ENCODE peak calls at places on chromosomes 2 and 18, in six cellular contexts. K, V, A, G, E and R are unnamed samples.

GRCh38 chr2:212777020-212777491 is 238.5 kb upstream of the ERBB4 start:
- DNase-seq in K (no peak), V (no peak), A (no peak), G (peak), E (peak), R (peak)

GRCh38 chr2:68909793-68910674 is 38.8 kb upstream of the BMP10 start:
- DNase-seq in K (peak), V (peak), A (peak), G (peak), E (peak), R (peak)

GRCh38 chr2:231589656-231590055 is 3.0 kb upstream of the TEX44 start:
- DNase-seq in K (no peak), V (no peak), A (no peak), G (no peak), E (no peak), R (no peak)

GRCh38 chr2:208265371-208265806 is 666 bp upstream of the PIKFYVE start:
- DNase-seq in K (no peak), V (no peak), A (peak), G (peak), E (peak), R (peak)

GRCh38 chr2:199659207-199659606 is 191.8 kb downstream of the FTCDNL1 start:
- DNase-seq in K (no peak), V (no peak), A (peak), G (no peak), E (peak), R (no peak)

GRCh38 chr2:235979753-235980459 is 188.3 kb downstream of the GBX2 start:
- DNase-seq in K (no peak), V (no peak), A (peak), G (no peak), E (no peak), R (no peak)

GRCh38 chr2:173059941-173060575 is 15.6 kb upstream of the MAP3K20 start:
- DNase-seq in K (no peak), V (no peak), A (no peak), G (no peak), E (peak), R (no peak)

GRCh38 chr2:239355139-239355538 is 45.7 kb downstream of the HDAC4 start:
- DNase-seq in K (no peak), V (no peak), A (no peak), G (no peak), E (peak), R (no peak)

GRCh38 chr2:156046900-156047299 is 285.6 kb downstream of the NR4A2 start:
- DNase-seq in K (no peak), V (no peak), A (no peak), G (no peak), E (no peak), R (no peak)

GRCh38 chr18:27057459-27058302 is 127.4 kb downstream of the CHST9 start:
- DNase-seq in K (no peak), V (no peak), A (peak), G (no peak), E (no peak), R (peak)

GRCh38 chr18:45081579-45082181 is 401.0 kb downstream of the SETBP1 start:
- DNase-seq in K (no peak), V (no peak), A (no peak), G (no peak), E (peak), R (no peak)

GRCh38 chr2:21020031-21020667 is 23.7 kb downstream of the APOB start:
- DNase-seq in K (no peak), V (no peak), A (no peak), G (no peak), E (no peak), R (no peak)

GRCh38 chr18:49399003-49399402 is 61.4 kb downstream of the DYM start:
- DNase-seq in K (no peak), V (no peak), A (no peak), G (peak), E (peak), R (peak)

GRCh38 chr2:205633994-205634393 is 48.3 kb upstream of the NRP2 start:
- DNase-seq in K (no peak), V (no peak), A (no peak), G (no peak), E (peak), R (no peak)

GRCh38 chr2:111231532-111232252 is 111.0 kb downstream of the BCL2L11 start:
- DNase-seq in K (no peak), V (no peak), A (no peak), G (no peak), E (no peak), R (no peak)

GRCh38 chr2:86477349-86477748 is 36.2 kb downstream of the KDM3A start:
- DNase-seq in K (no peak), V (no peak), A (no peak), G (no peak), E (peak), R (peak)

GRCh38 chr2:1115843-1116539 is 165.3 kb downstream of the SNTG2 start:
- DNase-seq in K (peak), V (no peak), A (no peak), G (no peak), E (no peak), R (no peak)

GRCh38 chr2:105593221-105593967 is 151.3 kb upstream of the NCK2 start:
- DNase-seq in K (no peak), V (no peak), A (no peak), G (no peak), E (no peak), R (no peak)

GRCh38 chr2:152238021-152238420 is 62.5 kb upstream of the STAM2 start:
- DNase-seq in K (no peak), V (no peak), A (no peak), G (no peak), E (no peak), R (no peak)

GRCh38 chr2:15661295-15661569 is 69.6 kb downstream of the DDX1 start:
- DNase-seq in K (no peak), V (no peak), A (no peak), G (no peak), E (no peak), R (no peak)

GRCh38 chr18:12287684-12288405 is 20.2 kb upstream of the TUBB6 start:
- DNase-seq in K (peak), V (peak), A (peak), G (no peak), E (peak), R (peak)

GRCh38 chr2:12721571-12722444 is 5.1 kb downstream of the TRIB2 start:
- DNase-seq in K (no peak), V (no peak), A (no peak), G (no peak), E (peak), R (no peak)

GRCh38 chr2:3172265-3172935 is 205.2 kb downstream of the EIPR1 start:
- DNase-seq in K (no peak), V (peak), A (no peak), G (no peak), E (no peak), R (no peak)

GRCh38 chr18:25310045-25310444 is 41.9 kb downstream of the ZNF521 start:
- DNase-seq in K (no peak), V (no peak), A (no peak), G (no peak), E (peak), R (peak)

GRCh38 chr2:111143107-111143886 is 22.6 kb downstream of the BCL2L11 start:
- DNase-seq in K (no peak), V (no peak), A (no peak), G (no peak), E (no peak), R (no peak)

GRCh38 chr18:36284268-36284667 is 13.2 kb upstream of the FHOD3 start:
- DNase-seq in K (no peak), V (no peak), A (no peak), G (no peak), E (no peak), R (no peak)

GRCh38 chr2:142130111-142131015 is 453 bp downstream of the LRP1B start:
- DNase-seq in K (peak), V (peak), A (peak), G (peak), E (peak), R (peak)

GRCh38 chr2:196381464-196381863 is 210.1 kb upstream of the STK17B start:
- DNase-seq in K (no peak), V (no peak), A (no peak), G (no peak), E (no peak), R (no peak)

GRCh38 chr18:3479978-3480377 is 30.0 kb downstream of the TGIF1 start:
- DNase-seq in K (no peak), V (no peak), A (no peak), G (no peak), E (no peak), R (no peak)

GRCh38 chr2:172052000-172052983 is 33.0 kb upstream of the DLX1 start:
- DNase-seq in K (no peak), V (no peak), A (no peak), G (peak), E (peak), R (no peak)

GRCh38 chr2:135916232-135916631 is 40.0 kb upstream of the MCM6 start:
- DNase-seq in K (no peak), V (no peak), A (no peak), G (no peak), E (peak), R (peak)

GRCh38 chr2:2152451-2152850 is 178.6 kb downstream of the MYT1L start:
- DNase-seq in K (no peak), V (no peak), A (no peak), G (no peak), E (no peak), R (no peak)

GRCh38 chr18:22342625-22343024 is 75.1 kb downstream of the CTAGE1 start:
- DNase-seq in K (no peak), V (no peak), A (no peak), G (no peak), E (peak), R (peak)

GRCh38 chr2:238689871-238690672 is 157.8 kb upstream of the TWIST2 start:
- DNase-seq in K (no peak), V (peak), A (no peak), G (no peak), E (no peak), R (no peak)

GRCh38 chr2:237254911-237255578 is 158.9 kb downstream of the COL6A3 start:
- DNase-seq in K (no peak), V (no peak), A (no peak), G (no peak), E (peak), R (peak)

GRCh38 chr2:229489016-229489415 is 217.9 kb upstream of the PID1 start:
- DNase-seq in K (no peak), V (no peak), A (peak), G (no peak), E (peak), R (no peak)